ENCODE peak calls at places on chromosomes 3 and 15, in five cellular contexts. A is spleen, U is Peyer's patch, D is lower leg skin, J is esophagus squamous epithelium. H is an unnamed sample.

GRCh38 chr3:55491296-55491816 is 4.2 kb upstream of the WNT5A start:
- DNase-seq in J (no peak), D (no peak), U (no peak), A (no peak), H (peak; percentile 53)

GRCh38 chr3:196774845-196775422 is 35.3 kb downstream of the PAK2 start:
- DNase-seq in D (no peak), J (no peak), A (no peak), U (no peak), H (no peak)

GRCh38 chr15:39638041-39638440 is 57.2 kb downstream of the THBS1 start:
- DNase-seq in D (no peak), U (no peak), J (no peak), A (no peak), H (no peak)

GRCh38 chr3:170746175-170746942 is 123.6 kb downstream of the RPL22L1 start:
- DNase-seq in A (no peak), J (no peak), U (no peak), D (no peak), H (no peak)

GRCh38 chr3:18241837-18242236 is 183.3 kb downstream of the SATB1 start:
- DNase-seq in J (no peak), D (no peak), U (no peak), A (no peak), H (no peak)

GRCh38 chr15:40333922-40334492 is 6.7 kb downstream of the CCDC9B start:
- DNase-seq in A (peak; percentile 87), D (peak; percentile 91), J (no peak), U (peak; percentile 51), H (no peak)

GRCh38 chr3:66480666-66481065 is 20.2 kb downstream of the LRIG1 start:
- DNase-seq in U (no peak), A (no peak), J (no peak), D (no peak), H (no peak)

GRCh38 chr3:58404396-58404795 is 29.2 kb downstream of the PDHB start:
- DNase-seq in U (no peak), D (no peak), J (no peak), A (no peak), H (no peak)

GRCh38 chr15:96947830-96948229 is 617.3 kb downstream of the NR2F2 start:
- DNase-seq in D (no peak), U (no peak), A (no peak), J (no peak), H (no peak)

GRCh38 chr3:104856743-104857142 is 510.0 kb upstream of the ALCAM start:
- DNase-seq in A (no peak), U (no peak), D (no peak), J (no peak), H (no peak)

GRCh38 chr15:95097366-95097765 is 866.0 kb downstream of the MCTP2 start:
- DNase-seq in J (no peak), D (no peak), A (no peak), U (no peak), H (no peak)

GRCh38 chr3:134810052-134810435 is 15.0 kb downstream of the EPHB1 start:
- DNase-seq in D (no peak), U (no peak), J (no peak), A (no peak), H (no peak)

GRCh38 chr3:107518050-107518449 is 4.7 kb upstream of the BBX start:
- DNase-seq in J (no peak), U (no peak), A (no peak), D (no peak), H (no peak)

GRCh38 chr15:74857082-74857655 is 14.2 kb upstream of the ULK3 start:
- DNase-seq in J (no peak), A (no peak), D (no peak), U (no peak), H (no peak)

GRCh38 chr3:185824467-185825378 is at the start of gene IGF2BP2:
- DNase-seq in J (no peak), A (peak; percentile 90), U (peak; percentile 92), D (peak; percentile 93), H (peak; percentile 76)

GRCh38 chr3:41053220-41053619 is 146.1 kb upstream of the CTNNB1 start:
- DNase-seq in J (no peak), D (no peak), A (no peak), U (no peak), H (no peak)

GRCh38 chr3:171741377-171741776 is 68.9 kb downstream of the PLD1 start:
- DNase-seq in D (no peak), J (no peak), A (no peak), U (no peak), H (no peak)

GRCh38 chr3:50445919-50446318 is 57.5 kb downstream of the CACNA2D2 start:
- DNase-seq in A (no peak), D (no peak), U (no peak), J (no peak), H (no peak)

GRCh38 chr3:187679638-187680396 is 9.6 kb upstream of the SST start:
- DNase-seq in D (peak; percentile 92), J (no peak), U (peak; percentile 77), A (peak; percentile 82), H (peak; percentile 64)

GRCh38 chr15:59791646-59792208 is 102.6 kb upstream of the BNIP2 start:
- DNase-seq in A (no peak), J (no peak), U (no peak), D (no peak), H (no peak)

GRCh38 chr3:110881069-110881468 is 190.5 kb upstream of the NECTIN3 start:
- DNase-seq in J (no peak), D (peak; percentile 81), A (no peak), U (peak; percentile 52), H (peak; percentile 26)

GRCh38 chr15:50607129-50607528 is 60.7 kb upstream of the USP50 start:
- DNase-seq in U (no peak), D (no peak), J (no peak), A (no peak), H (no peak)

GRCh38 chr3:112649478-112649735 is 8.5 kb upstream of the CCDC80 start:
- DNase-seq in A (no peak), D (no peak), J (no peak), U (no peak), H (no peak)

GRCh38 chr15:79168922-79169322 is 78.3 kb upstream of the RASGRF1 start:
- DNase-seq in J (no peak), A (no peak), D (peak; percentile 82), U (no peak), H (no peak)

GRCh38 chr3:64213224-64213893 is 11.9 kb downstream of the PRICKLE2 start:
- DNase-seq in U (no peak), A (no peak), D (no peak), J (no peak), H (no peak)

GRCh38 chr3:32733631-32734229 is 48.7 kb downstream of the CNOT10 start:
- DNase-seq in U (no peak), J (no peak), D (no peak), A (no peak), H (no peak)

GRCh38 chr3:43287514-43287913 is 1.2 kb downstream of the SNRK start:
- DNase-seq in J (no peak), A (no peak), U (no peak), D (no peak), H (no peak)

GRCh38 chr3:189720746-189721426 is 89.7 kb downstream of the TP63 start:
- DNase-seq in A (no peak), J (no peak), D (no peak), U (no peak), H (no peak)

GRCh38 chr3:62803276-62803675 is 71.9 kb downstream of the CADPS start:
- DNase-seq in D (no peak), U (no peak), A (no peak), J (no peak), H (no peak)
- TF ChIP-seq POLR2A in D (no peak), U (no peak), A (no peak), J (no peak), H (no peak)

GRCh38 chr15:98861188-98861587 is 146.4 kb downstream of the PGPEP1L start:
- DNase-seq in A (no peak), D (no peak), J (no peak), U (no peak), H (no peak)

GRCh38 chr15:98866503-98866902 is 141.1 kb downstream of the PGPEP1L start:
- DNase-seq in D (peak; percentile 81), U (no peak), A (no peak), J (no peak), H (peak; percentile 50)

GRCh38 chr15:98863983-98864382 is 143.6 kb downstream of the PGPEP1L start:
- DNase-seq in J (no peak), A (no peak), D (no peak), U (no peak), H (no peak)

GRCh38 chr15:98868564-98868963 is 139.0 kb downstream of the PGPEP1L start:
- DNase-seq in D (no peak), J (no peak), A (no peak), U (no peak), H (no peak)

DNA sequence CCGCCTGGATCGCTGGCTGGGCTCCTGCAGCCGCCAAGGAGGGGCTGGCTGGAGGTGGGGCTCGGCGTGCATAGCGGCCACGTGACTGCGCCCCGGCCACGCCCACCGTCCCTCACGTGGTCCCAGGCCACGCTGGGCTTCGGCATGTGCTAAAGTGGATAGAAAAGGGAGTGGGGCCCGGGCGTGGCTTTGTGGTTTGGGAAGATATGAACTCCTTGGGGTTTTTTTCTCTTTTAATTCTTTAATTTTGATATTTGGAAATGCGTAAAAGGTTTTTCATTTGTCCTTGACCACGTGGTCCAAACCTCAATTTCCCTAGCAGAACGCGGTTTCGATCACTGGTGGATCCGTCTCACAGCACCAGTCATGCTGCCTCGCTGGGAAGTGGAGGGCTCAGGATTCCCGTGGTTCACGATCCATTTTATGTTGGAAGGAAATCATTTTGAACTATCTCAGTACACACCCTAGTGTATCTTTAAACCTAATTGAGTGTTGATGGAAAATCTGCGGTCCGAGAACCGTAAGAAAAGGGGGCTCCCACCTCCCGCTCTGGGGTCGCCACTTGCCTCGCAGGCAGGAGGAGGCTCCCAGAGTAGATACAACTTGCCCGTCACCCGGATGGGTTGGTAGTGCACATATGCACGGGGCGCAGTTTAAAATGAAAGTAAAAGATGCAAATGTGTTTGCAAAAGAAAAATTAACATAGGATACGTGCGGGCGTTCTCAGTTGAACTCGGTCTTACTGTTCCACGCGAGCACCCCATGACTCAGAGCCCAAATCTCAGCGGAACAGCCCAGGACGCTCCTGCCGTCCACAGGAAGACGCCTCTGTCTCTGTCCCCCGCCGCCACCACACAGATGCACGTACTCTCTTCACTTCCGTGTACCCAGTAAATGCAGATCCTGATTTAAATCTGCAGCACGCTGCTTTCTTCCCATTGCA is 141.9 kb downstream of the PGPEP1L start:
- DNase-seq in J (peak; percentile 29), A (peak; percentile 93), U (peak; percentile 81), D (peak; percentile 94), H (peak; percentile 82)
- TF ChIP-seq POLR2A in J (peak; percentile 10), A (no peak), U (no peak), D (no peak), H (no peak)

GRCh38 chr15:100131321-100132224 is 210.2 kb downstream of the ADAMTS17 start:
- DNase-seq in A (no peak), U (peak; percentile 62), J (no peak), D (no peak), H (no peak)
- TF ChIP-seq POLR2A in A (no peak), U (no peak), J (no peak), D (no peak), H (no peak)

DNA sequence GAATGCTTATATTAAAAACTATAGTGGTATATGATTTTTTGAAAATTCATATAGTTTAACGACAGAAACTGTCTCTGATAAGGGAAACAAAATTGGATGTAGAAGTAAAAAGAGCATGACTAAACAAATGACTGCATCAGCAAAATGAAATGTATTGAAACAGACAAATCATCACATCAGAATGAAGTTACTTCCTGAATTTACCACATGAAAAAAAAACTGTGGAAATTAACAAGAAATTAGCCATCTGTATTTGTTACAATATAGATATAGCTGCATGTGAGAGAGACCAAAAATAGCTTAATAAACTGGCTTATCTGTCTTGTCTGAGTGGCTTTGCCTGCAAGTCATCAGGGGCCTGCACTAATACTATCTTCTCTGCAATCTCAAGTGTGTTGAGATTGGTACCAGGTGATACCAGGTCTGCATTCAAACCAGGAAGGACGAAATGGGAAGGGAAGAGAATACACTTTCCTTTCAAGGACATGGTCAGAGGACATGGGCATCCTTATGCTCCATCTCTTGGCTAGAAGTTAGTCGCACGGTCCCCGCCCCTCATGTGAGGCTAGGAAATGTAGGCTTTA is 388.7 kb downstream of the GRM7 start:
- DNase-seq in D (no peak), U (no peak), J (no peak), A (no peak), H (no peak)
- TF ChIP-seq POLR2A in D (no peak), U (no peak), J (no peak), A (no peak), H (no peak)